ENCODE peak calls at places on chromosomes 1 and 21, in eight cellular contexts. One of them, this sample, is unnamed.

GRCh38 chr21:14736162-14736561 is 190.0 kb upstream of the SAMSN1 start:
- DNase-seq in activated effector memory CD4-positive, alpha-beta T cell treated with Interleukin-2 at 50 U/mL for 16 hours: no peak
- DNase-seq in fibroblast of gingiva: no peak
- DNase-seq in GM12865: peak; percentile 73
- DNase-seq in foreskin keratinocyte: no peak
- DNase-seq in activated CD4-positive, alpha-beta T cell treated with anti-CD3 and anti-CD28 coated beads for 48 hours: no peak
- DNase-seq in EL: no peak
- DNase-seq in AG20443: no peak
- DNase-seq in this sample: peak; percentile 12

GRCh38 chr1:153357076-153357852 is 390 bp upstream of the S100A9 start:
- DNase-seq in activated effector memory CD4-positive, alpha-beta T cell treated with Interleukin-2 at 50 U/mL for 16 hours: no peak
- DNase-seq in fibroblast of gingiva: no peak
- DNase-seq in GM12865: no peak
- DNase-seq in foreskin keratinocyte: no peak
- DNase-seq in activated CD4-positive, alpha-beta T cell treated with anti-CD3 and anti-CD28 coated beads for 48 hours: no peak
- DNase-seq in EL: no peak
- DNase-seq in AG20443: no peak
- DNase-seq in this sample: peak; percentile 41

GRCh38 chr1:151512801-151513625 is 1.8 kb downstream of the CGN start:
- DNase-seq in activated effector memory CD4-positive, alpha-beta T cell treated with Interleukin-2 at 50 U/mL for 16 hours: no peak
- DNase-seq in fibroblast of gingiva: no peak
- DNase-seq in GM12865: no peak
- DNase-seq in foreskin keratinocyte: no peak
- DNase-seq in activated CD4-positive, alpha-beta T cell treated with anti-CD3 and anti-CD28 coated beads for 48 hours: no peak
- DNase-seq in EL: no peak
- DNase-seq in AG20443: no peak
- DNase-seq in this sample: peak; percentile 8

GRCh38 chr1:153790282-153790995 is 15.2 kb downstream of the SLC27A3 start:
- DNase-seq in activated effector memory CD4-positive, alpha-beta T cell treated with Interleukin-2 at 50 U/mL for 16 hours: no peak
- DNase-seq in fibroblast of gingiva: peak; percentile 88
- DNase-seq in GM12865: peak; percentile 64
- DNase-seq in foreskin keratinocyte: no peak
- DNase-seq in activated CD4-positive, alpha-beta T cell treated with anti-CD3 and anti-CD28 coated beads for 48 hours: no peak
- DNase-seq in EL: peak; percentile 60
- DNase-seq in AG20443: peak; percentile 88
- DNase-seq in this sample: peak; percentile 42

GRCh38 chr1:184075040-184076029 is 23.8 kb downstream of the TSEN15 start:
- DNase-seq in activated effector memory CD4-positive, alpha-beta T cell treated with Interleukin-2 at 50 U/mL for 16 hours: no peak
- DNase-seq in fibroblast of gingiva: peak; percentile 44
- DNase-seq in GM12865: peak; percentile 59
- DNase-seq in foreskin keratinocyte: no peak
- DNase-seq in activated CD4-positive, alpha-beta T cell treated with anti-CD3 and anti-CD28 coated beads for 48 hours: peak; percentile 9
- DNase-seq in EL: peak; percentile 67
- DNase-seq in AG20443: peak; percentile 64
- DNase-seq in this sample: peak; percentile 62

GRCh38 chr1:27523666-27524020 is 33.7 kb upstream of the WASF2 start:
- DNase-seq in activated effector memory CD4-positive, alpha-beta T cell treated with Interleukin-2 at 50 U/mL for 16 hours: no peak
- DNase-seq in fibroblast of gingiva: no peak
- DNase-seq in GM12865: no peak
- DNase-seq in foreskin keratinocyte: no peak
- DNase-seq in activated CD4-positive, alpha-beta T cell treated with anti-CD3 and anti-CD28 coated beads for 48 hours: no peak
- DNase-seq in EL: no peak
- DNase-seq in AG20443: no peak
- DNase-seq in this sample: no peak

GRCh38 chr21:27143476-27143875 is 176.6 kb upstream of the ADAMTS5 start:
- DNase-seq in activated effector memory CD4-positive, alpha-beta T cell treated with Interleukin-2 at 50 U/mL for 16 hours: no peak
- DNase-seq in fibroblast of gingiva: no peak
- DNase-seq in GM12865: no peak
- DNase-seq in foreskin keratinocyte: no peak
- DNase-seq in activated CD4-positive, alpha-beta T cell treated with anti-CD3 and anti-CD28 coated beads for 48 hours: no peak
- DNase-seq in EL: no peak
- DNase-seq in AG20443: no peak
- DNase-seq in this sample: no peak

GRCh38 chr1:15866696-15867687 is 19.5 kb downstream of the SPEN start:
- DNase-seq in activated effector memory CD4-positive, alpha-beta T cell treated with Interleukin-2 at 50 U/mL for 16 hours: no peak
- DNase-seq in fibroblast of gingiva: peak; percentile 32
- DNase-seq in GM12865: no peak
- DNase-seq in foreskin keratinocyte: no peak
- DNase-seq in activated CD4-positive, alpha-beta T cell treated with anti-CD3 and anti-CD28 coated beads for 48 hours: no peak
- DNase-seq in EL: peak; percentile 28
- DNase-seq in AG20443: no peak
- DNase-seq in this sample: no peak

GRCh38 chr1:248704556-248704955 is 2.0 kb upstream of the OR14I1 start:
- DNase-seq in activated effector memory CD4-positive, alpha-beta T cell treated with Interleukin-2 at 50 U/mL for 16 hours: no peak
- DNase-seq in fibroblast of gingiva: no peak
- DNase-seq in GM12865: no peak
- DNase-seq in foreskin keratinocyte: no peak
- DNase-seq in activated CD4-positive, alpha-beta T cell treated with anti-CD3 and anti-CD28 coated beads for 48 hours: no peak
- DNase-seq in EL: no peak
- DNase-seq in AG20443: no peak
- DNase-seq in this sample: no peak

GRCh38 chr1:47572731-47573505 is 135.1 kb downstream of the FOXD2 start:
- DNase-seq in activated effector memory CD4-positive, alpha-beta T cell treated with Interleukin-2 at 50 U/mL for 16 hours: no peak
- DNase-seq in fibroblast of gingiva: no peak
- DNase-seq in GM12865: no peak
- DNase-seq in foreskin keratinocyte: no peak
- DNase-seq in activated CD4-positive, alpha-beta T cell treated with anti-CD3 and anti-CD28 coated beads for 48 hours: no peak
- DNase-seq in EL: no peak
- DNase-seq in AG20443: no peak
- DNase-seq in this sample: no peak

This sample was measured in RPMI8226.